ENCODE peak calls at places on chromosomes 7 and 10, in eight cellular contexts. Q is transverse colon, N is A549, U is suprapubic skin, P is tibial nerve, X is ovary, A is GM12878, D is sigmoid colon. F is an unnamed sample. For H3K4me1, the result is how much of the 10 kb centered on the place peaks cover.

GRCh38 chr10:124708246-124708779 is 35.9 kb downstream of the FAM53B start:
- DNase-seq in D (no peak), N (no peak), U (no peak), A (no peak), Q (no peak), P (no peak), X (no peak), F (no peak)

GRCh38 chr10:32990811-32991210 is 32.8 kb upstream of the ITGB1 start:
- DNase-seq in A (no peak), U (no peak), N (peak), Q (no peak), P (no peak), D (no peak), X (no peak), F (no peak)

GRCh38 chr7:132367007-132367406 is 209.3 kb downstream of the PLXNA4 start:
- DNase-seq in U (no peak), N (no peak), X (no peak), A (no peak), D (no peak), P (no peak), Q (no peak), F (no peak)

GRCh38 chr7:81284576-81284975 is 365.7 kb upstream of the SEMA3C start:
- DNase-seq in N (no peak), Q (no peak), U (no peak), X (no peak), P (no peak), D (no peak), A (no peak), F (no peak)

GRCh38 chr7:77759294-77759889 is 38.8 kb downstream of the TMEM60 start:
- DNase-seq in U (no peak), Q (peak), A (peak), N (peak), D (no peak), P (peak), X (peak), F (peak)

GRCh38 chr10:61692447-61692846 is 29.7 kb downstream of the CABCOCO1 start:
- DNase-seq in P (no peak), N (no peak), U (no peak), D (no peak), A (no peak), Q (no peak), X (no peak), F (no peak)

GRCh38 chr7:100372256-100372655 is 1.0 kb upstream of the PILRA start:
- DNase-seq in U (no peak), D (no peak), A (no peak), N (no peak), Q (no peak), X (no peak), P (no peak), F (no peak)

GRCh38 chr7:122847871-122848473 is 38.3 kb downstream of the CADPS2 start:
- DNase-seq in U (no peak), X (no peak), Q (no peak), P (no peak), N (no peak), A (no peak), D (no peak), F (no peak)

GRCh38 chr10:132564249-132564605 is 26.6 kb downstream of the INPP5A start:
- DNase-seq in U (no peak), X (no peak), D (peak), N (no peak), P (no peak), A (no peak), Q (no peak), F (no peak)

GRCh38 chr7:7920481-7920880 is 48.1 kb upstream of the GLCCI1 start:
- DNase-seq in Q (peak), X (no peak), A (peak), U (no peak), N (no peak), P (no peak), D (no peak), F (no peak)

GRCh38 chr7:92071032-92071431 is 63.2 kb downstream of the CYP51A1 start:
- DNase-seq in P (no peak), N (no peak), U (no peak), A (no peak), Q (peak), X (peak), D (no peak), F (no peak)

GRCh38 chr10:49595003-49595712 is 15.0 kb upstream of the SLC18A3 start:
- DNase-seq in X (no peak), Q (no peak), A (no peak), D (no peak), P (no peak), N (no peak), U (no peak), F (no peak)

GRCh38 chr10:16995867-16996529 is 133.6 kb downstream of the CUBN start:
- DNase-seq in D (no peak), N (no peak), U (no peak), Q (no peak), A (no peak), X (no peak), P (no peak), F (no peak)

GRCh38 chr7:124723012-124723411 is 42.6 kb downstream of the GPR37 start:
- DNase-seq in N (peak), P (no peak), Q (no peak), U (no peak), D (no peak), A (no peak), X (no peak), F (no peak)

DNA sequence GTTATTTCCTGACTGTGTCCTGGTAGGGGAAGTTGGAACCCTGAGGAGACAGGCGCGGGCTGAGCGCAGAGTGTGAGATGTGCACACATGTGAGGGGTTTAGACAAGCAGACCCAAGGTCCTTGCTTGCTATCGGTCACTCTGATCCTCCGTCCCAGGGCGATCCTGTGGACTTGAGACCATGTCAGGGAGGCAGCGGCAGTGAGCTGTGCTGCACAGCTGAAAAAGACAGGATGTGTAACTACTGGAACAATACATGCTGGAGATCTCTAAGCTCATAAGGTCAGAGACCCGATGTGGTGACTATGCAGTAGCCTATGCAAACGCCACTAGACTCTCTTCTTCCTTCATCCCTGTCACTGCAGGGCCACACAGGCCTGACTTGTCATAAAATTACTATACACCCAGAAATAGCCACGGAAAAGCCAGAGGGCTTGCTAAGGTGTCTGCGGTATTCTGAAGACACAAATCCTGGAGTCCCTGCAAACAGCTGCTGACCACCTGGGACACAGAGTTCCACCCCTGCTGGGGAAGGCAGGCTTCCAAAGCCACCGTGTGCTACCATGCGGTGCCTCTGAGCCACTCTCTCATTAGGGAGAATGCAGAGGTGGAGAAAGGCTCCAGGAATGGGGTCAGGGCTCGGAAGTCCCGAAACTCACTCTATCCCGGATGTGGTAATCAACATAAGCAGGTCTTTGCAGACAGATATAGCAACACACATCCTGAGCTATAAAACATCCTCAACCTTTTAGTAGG is 91.1 kb upstream of the DDC start:
- DNase-seq in N (no peak), X (no peak), Q (peak), P (no peak), D (peak), U (no peak), A (no peak), F (no peak)
- H3K4me1 ChIP-seq in N (under half), X (under half), Q (under half), P (under half), D (half or more), U (under half), A (under half), F (under half)

DNA sequence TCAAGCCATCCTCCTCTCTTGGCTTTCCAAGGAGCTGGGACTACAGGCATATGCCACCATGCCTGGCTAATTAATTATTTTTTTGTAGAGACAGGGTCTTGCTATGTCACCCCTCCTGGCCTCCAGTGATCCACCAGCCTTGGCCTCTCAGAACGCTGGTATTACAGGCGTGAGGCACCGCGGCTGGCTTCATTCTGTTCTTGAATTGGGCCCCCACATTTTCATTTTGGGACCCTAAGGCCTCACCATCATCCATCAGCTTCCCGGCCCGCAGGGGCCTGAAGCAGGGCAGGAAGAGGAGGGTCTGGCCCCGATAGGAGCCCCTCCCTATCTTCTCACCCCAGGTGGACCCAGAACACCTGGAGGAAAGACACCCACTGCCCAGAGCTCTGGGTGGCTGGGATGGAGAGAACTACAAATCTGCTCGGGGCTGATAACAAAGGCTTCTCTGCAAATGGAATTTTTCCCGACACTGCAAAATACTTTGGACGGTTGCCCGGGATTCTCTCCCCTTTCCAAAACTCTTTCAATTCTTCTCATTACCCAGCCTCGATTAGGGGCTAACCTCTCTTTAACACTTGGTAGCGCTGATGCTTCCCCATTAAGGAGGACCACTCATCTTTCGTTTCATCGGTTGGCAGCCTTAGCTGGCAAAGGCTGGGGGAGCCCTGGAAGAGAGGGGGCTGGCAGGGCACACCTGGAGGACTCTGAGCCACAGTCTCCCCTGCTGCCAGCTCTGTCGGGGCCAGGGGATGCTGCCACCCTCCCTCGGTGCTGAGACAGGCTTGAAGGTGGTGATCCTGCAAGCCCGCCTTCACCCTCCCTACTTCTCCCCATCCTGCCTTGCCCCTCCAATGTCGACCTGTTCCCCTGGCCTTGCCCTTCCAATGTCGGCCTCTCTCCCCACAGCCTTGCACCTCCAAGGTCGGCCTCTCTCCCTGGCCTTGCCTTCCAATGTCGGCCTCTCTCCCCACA is 81.0 kb upstream of the GNA12 start:
- DNase-seq in P (no peak), D (peak), A (no peak), U (no peak), N (no peak), X (no peak), Q (no peak), F (no peak)
- TF ChIP-seq POLR2A in P (no peak), D (no peak), A (no peak), U (no peak), N (no peak), X (no peak), Q (no peak), F (no peak)

DNA sequence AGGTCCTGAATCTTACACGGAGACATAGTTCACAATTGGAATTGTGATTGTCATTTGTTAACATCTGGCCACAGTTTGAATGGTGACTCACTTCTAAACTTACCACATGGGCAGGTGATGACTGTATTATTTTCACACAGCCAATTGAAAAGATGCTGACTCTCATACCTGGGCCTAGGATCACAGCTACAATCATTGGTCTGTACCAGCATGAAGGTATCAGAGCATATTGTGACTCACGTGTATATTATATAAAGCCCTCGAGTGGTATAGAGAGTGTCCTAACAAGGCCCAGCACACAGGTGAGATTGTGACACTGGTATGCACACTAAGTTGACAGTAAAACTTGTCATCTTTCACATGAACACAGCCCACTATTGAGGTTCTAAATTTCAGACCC is 9.4 kb upstream of the ZNF107 start:
- DNase-seq in A (no peak), Q (no peak), P (no peak), U (no peak), N (no peak), X (no peak), D (no peak), F (no peak)
- TF ChIP-seq EP300 in A (no peak), Q (no peak), P (no peak), U (no peak), N (no peak), X (no peak), D (no peak), F (no peak)

GRCh38 chr7:42222891-42223290 is 14.1 kb downstream of the GLI3 start:
- DNase-seq in N (no peak), X (no peak), A (no peak), Q (peak), D (peak), P (no peak), U (no peak), F (no peak)
- H3K4me1 ChIP-seq in N (under half), X (under half), A (under half), Q (under half), D (half or more), P (under half), U (half or more), F (under half)

GRCh38 chr10:104255244-104255981 is 721 bp downstream of the GSTO1 start:
- DNase-seq in A (no peak), N (peak), D (no peak), U (no peak), X (no peak), Q (peak), P (no peak), F (no peak)
- TF ChIP-seq POLR2A in A (no peak), N (no peak), D (peak), U (no peak), X (no peak), Q (peak), P (no peak), F (no peak)

GRCh38 chr10:71496927-71497801 is 100.4 kb downstream of the CDH23 start:
- DNase-seq in N (no peak), P (no peak), X (no peak), U (no peak), D (no peak), A (no peak), Q (no peak), F (no peak)
- TF ChIP-seq EP300 in N (no peak), P (no peak), X (no peak), U (no peak), D (no peak), A (no peak), Q (no peak), F (no peak)